ENCODE peak calls at places on chromosomes 11 and 22, in four cellular contexts. I is OCI-M1, Q is left cardiac atrium, B is T47D. W is an unnamed sample.
A peak's percentile ranks its signal among the peaks of the same experiment; 100 is the strongest.

GRCh38 chr22:20834725-20835124 is 23.9 kb downstream of the PI4KA start:
- DNase-seq in I (no peak), Q (no peak), B (no peak), W (no peak)

GRCh38 chr22:28742562-28742962 is 723 bp downstream of the HSCB start:
- DNase-seq in I (no peak), Q (no peak), B (no peak), W (no peak)

GRCh38 chr11:47668665-47669064 is 26.3 kb upstream of the MTCH2 start:
- DNase-seq in I (no peak), Q (no peak), B (no peak), W (no peak)

GRCh38 chr22:44802071-44802700 is 49.8 kb downstream of the ARHGAP8 start:
- DNase-seq in I (peak; percentile 17), Q (no peak), B (no peak), W (no peak)

GRCh38 chr11:113023228-113023627 is 62.0 kb downstream of the NCAM1 start:
- DNase-seq in I (no peak), Q (no peak), B (no peak), W (no peak)

GRCh38 chr11:43518407-43519165 is 159.9 kb downstream of the TTC17 start:
- DNase-seq in I (no peak), Q (no peak), B (no peak), W (no peak)

GRCh38 chr11:11960687-11961086 is 47.7 kb downstream of the DKK3 start:
- DNase-seq in I (no peak), Q (no peak), B (no peak), W (no peak)

GRCh38 chr11:43397251-43397650 is 38.5 kb downstream of the TTC17 start:
- DNase-seq in I (no peak), Q (no peak), B (no peak), W (no peak)

GRCh38 chr11:116984589-116984988 is 113.6 kb downstream of the SIK3 start:
- DNase-seq in I (peak; percentile 81), Q (no peak), B (no peak), W (no peak)

GRCh38 chr11:72719551-72719950 is 32.7 kb downstream of the ARAP1 start:
- DNase-seq in I (no peak), Q (no peak), B (no peak), W (no peak)

GRCh38 chr22:22215659-22216449 is 28.7 kb upstream of the VPREB1 start:
- DNase-seq in I (no peak), Q (no peak), B (no peak), W (no peak)

GRCh38 chr22:26796785-26797184 is 139.4 kb downstream of the MIAT start:
- DNase-seq in I (no peak), Q (no peak), B (no peak), W (no peak)

GRCh38 chr11:1762537-1763302 is 1.0 kb downstream of the CTSD start:
- DNase-seq in I (peak; percentile 23), Q (peak; percentile 68), B (peak; percentile 55), W (peak; percentile 66)